ENCODE peak calls at places on chromosomes 4 and X, in six cellular contexts. V is K562, B is HepG2, I is GM12891, O is GM12878, C is H1. J is an unnamed sample.

GRCh38 chrX:1595711-1596060 is 4.3 kb downstream of the AKAP17A start:
- DNase-seq in V (no peak), I (no peak), C (no peak), O (no peak), B (no peak), J (no peak)

GRCh38 chrX:38999967-39000745 is 198.9 kb downstream of the MID1IP1 start:
- DNase-seq in B (no peak), V (no peak), O (no peak), I (no peak), C (no peak), J (no peak)

GRCh38 chr4:142781114-142781513 is 65.0 kb downstream of the INPP4B start:
- DNase-seq in B (no peak), O (no peak), C (no peak), V (no peak), I (no peak), J (no peak)

GRCh38 chr4:14225683-14226207 is 598.2 kb upstream of the BOD1L1 start:
- DNase-seq in V (no peak), B (no peak), C (no peak), O (no peak), I (no peak), J (no peak)

GRCh38 chr4:98746936-98747658 is 88.7 kb upstream of the TSPAN5 start:
- DNase-seq in C (no peak), B (no peak), V (no peak), I (no peak), O (no peak), J (no peak)

GRCh38 chrX:110156167-110156754 is 153.3 kb downstream of the TMEM164 start:
- DNase-seq in O (no peak), V (peak), I (no peak), C (no peak), B (no peak), J (no peak)

GRCh38 chr4:73901031-73901430 is 31.8 kb downstream of the CXCL1 start:
- DNase-seq in O (no peak), B (no peak), C (no peak), V (peak), I (no peak), J (no peak)

GRCh38 chr4:186934255-186934654 is 210.6 kb upstream of the FAT1 start:
- DNase-seq in B (no peak), V (no peak), I (no peak), O (no peak), C (no peak), J (no peak)

GRCh38 chr4:3478446-3479357 is 15.6 kb downstream of the DOK7 start:
- DNase-seq in C (no peak), B (no peak), I (no peak), V (no peak), O (no peak), J (no peak)

GRCh38 chrX:51866156-51866555 is 27.3 kb upstream of the MAGED1 start:
- DNase-seq in I (no peak), C (no peak), O (no peak), V (no peak), B (no peak), J (no peak)

GRCh38 chr4:4637710-4638109 is 95.9 kb upstream of the STX18 start:
- DNase-seq in I (peak), O (peak), C (no peak), V (no peak), B (no peak), J (peak)

GRCh38 chr4:24527371-24527770 is 57.0 kb downstream of the DHX15 start:
- DNase-seq in O (no peak), C (no peak), B (no peak), V (no peak), I (no peak), J (no peak)

GRCh38 chrX:96791559-96791958 is 92.1 kb upstream of the RPA4 start:
- DNase-seq in C (no peak), B (no peak), O (no peak), I (no peak), V (no peak), J (no peak)

GRCh38 chr4:113947484-113947883 is 32.0 kb downstream of the ARSJ start:
- DNase-seq in C (no peak), O (no peak), I (no peak), V (no peak), B (no peak), J (no peak)

GRCh38 chrX:2261838-2262678 is 238.7 kb downstream of the DHRSX start:
- DNase-seq in C (no peak), O (no peak), B (no peak), V (no peak), I (no peak), J (no peak)

GRCh38 chr4:155690044-155690837 is 23.6 kb downstream of the GUCY1A1 start:
- DNase-seq in O (no peak), C (no peak), B (no peak), I (no peak), V (no peak), J (no peak)

GRCh38 chr4:155684892-155685550 is 18.4 kb downstream of the GUCY1A1 start:
- DNase-seq in C (no peak), O (no peak), B (no peak), I (no peak), V (no peak), J (no peak)

GRCh38 chr4:155688211-155688610 is 21.6 kb downstream of the GUCY1A1 start:
- DNase-seq in V (no peak), O (no peak), B (no peak), C (no peak), I (no peak), J (no peak)

GRCh38 chr4:155692361-155692760 is 25.7 kb downstream of the GUCY1A1 start:
- DNase-seq in I (no peak), O (no peak), V (no peak), C (no peak), B (no peak), J (no peak)

GRCh38 chr4:155687380-155687982 is 20.8 kb downstream of the GUCY1A1 start:
- DNase-seq in C (no peak), I (no peak), O (no peak), V (no peak), B (no peak), J (no peak)
- TF ChIP-seq POLR2A in C (no peak), I (no peak), O (no peak), V (no peak), B (no peak), J (no peak)

GRCh38 chr4:65341557-65341956 is 328.7 kb downstream of the EPHA5 start:
- DNase-seq in B (no peak), O (no peak), C (no peak), I (no peak), V (no peak), J (no peak)
- TF ChIP-seq POLR2AphosphoS5 in B (no peak), O (no peak), C (no peak), I (no peak), V (no peak), J (no peak)

GRCh38 chr4:2076908-2077534 is 17.9 kb downstream of the NAT8L start:
- DNase-seq in O (no peak), B (peak), I (no peak), C (no peak), V (no peak), J (no peak)
- TF ChIP-seq TAF1 in O (no peak), B (no peak), I (no peak), C (no peak), V (no peak), J (no peak)

GRCh38 chr4:44725166-44725565 is 1.2 kb downstream of the GNPDA2 start:
- DNase-seq in O (no peak), C (no peak), I (no peak), V (no peak), B (no peak), J (no peak)

GRCh38 chr4:44727471-44727870 is 1.1 kb upstream of the GNPDA2 start:
- DNase-seq in C (no peak), I (no peak), B (no peak), O (no peak), V (no peak), J (no peak)

GRCh38 chr4:44722001-44722400 is 4.4 kb downstream of the GNPDA2 start:
- DNase-seq in B (no peak), V (no peak), C (no peak), O (no peak), I (no peak), J (no peak)

GRCh38 chr4:44725861-44726820 is at the start of gene GNPDA2:
- DNase-seq in I (peak), C (peak), V (peak), O (peak), B (peak), J (peak)
- TF ChIP-seq POLR2A in I (peak), C (peak), V (peak), O (peak), B (peak), J (peak)

GRCh38 chrX:57951666-57952319 is 41.5 kb upstream of the ZXDA start:
- DNase-seq in O (no peak), B (no peak), C (no peak), V (no peak), I (no peak), J (no peak)
- TF ChIP-seq POLR2AphosphoS5 in O (no peak), B (no peak), C (no peak), V (no peak), I (no peak), J (no peak)

GRCh38 chrX:8067754-8068469 is 103.2 kb downstream of the VCX2 start:
- DNase-seq in C (no peak), O (no peak), B (no peak), I (no peak), V (no peak), J (no peak)
- TF ChIP-seq TAF1 in C (no peak), O (no peak), B (no peak), I (no peak), V (no peak), J (no peak)

GRCh38 chrX:154411322-154411980 is at the start of gene TAFAZZIN:
- DNase-seq in B (peak), C (no peak), V (peak), I (peak), O (no peak), J (peak)
- TF ChIP-seq POLR2A in B (peak), C (no peak), V (peak), I (peak), O (peak), J (peak)

GRCh38 chrX:153885968-153886903 is at the start of gene L1CAM:
- DNase-seq in O (no peak), B (no peak), C (no peak), I (no peak), V (peak), J (no peak)
- TF ChIP-seq POLR2AphosphoS5 in O (no peak), B (no peak), C (no peak), I (no peak), V (no peak), J (no peak)

GRCh38 chr4:44210750-44211149 is 237.9 kb downstream of the KCTD8 start:
- DNase-seq in V (no peak), O (no peak), C (no peak), I (no peak), B (no peak), J (no peak)
- TF ChIP-seq TAF1 in V (no peak), O (no peak), C (no peak), I (no peak), B (no peak), J (no peak)

GRCh38 chr4:6574747-6575502 is at the start of gene MAN2B2:
- DNase-seq in O (peak), I (peak), B (peak), V (peak), C (peak), J (peak)
- TF ChIP-seq POLR2A in O (peak), I (peak), B (peak), V (peak), C (no peak), J (peak)